ENCODE peak calls at places on chromosome 2, in four cellular contexts. One of them, this sample, is unnamed.

GRCh38 chr2:188085421-188085820 is 206.3 kb upstream of the GULP1 start:
- DNase-seq in Peyer's patch: no peak
- DNase-seq in prostate gland: no peak
- DNase-seq in heart left ventricle: no peak
- DNase-seq in this sample: no peak

GRCh38 chr2:83055338-83056010 is 1403.6 kb downstream of the SUCLG1 start:
- DNase-seq in prostate gland: no peak
- DNase-seq in Peyer's patch: no peak
- DNase-seq in heart left ventricle: no peak
- DNase-seq in this sample: no peak

GRCh38 chr2:101501443-101501842 is 26.5 kb upstream of the RFX8 start:
- DNase-seq in heart left ventricle: no peak
- DNase-seq in prostate gland: no peak
- DNase-seq in Peyer's patch: no peak
- DNase-seq in this sample: peak

GRCh38 chr2:48346124-48346536 is 183.8 kb upstream of the STON1 start:
- DNase-seq in prostate gland: no peak
- DNase-seq in heart left ventricle: peak
- DNase-seq in Peyer's patch: no peak
- DNase-seq in this sample: no peak

GRCh38 chr2:29281585-29281984 is 166.4 kb downstream of the CLIP4 start:
- DNase-seq in prostate gland: peak
- DNase-seq in heart left ventricle: peak
- DNase-seq in Peyer's patch: no peak
- DNase-seq in this sample: no peak

GRCh38 chr2:70552501-70553333 is 909 bp downstream of the TGFA start:
- DNase-seq in Peyer's patch: no peak
- DNase-seq in heart left ventricle: no peak
- DNase-seq in prostate gland: no peak
- DNase-seq in this sample: peak

GRCh38 chr2:228039752-228040534 is 141.5 kb downstream of the SPHKAP start:
- DNase-seq in prostate gland: no peak
- DNase-seq in Peyer's patch: no peak
- DNase-seq in heart left ventricle: no peak
- DNase-seq in this sample: peak

GRCh38 chr2:62738981-62739936 is 33.7 kb downstream of the EHBP1 start:
- DNase-seq in Peyer's patch: no peak
- DNase-seq in prostate gland: no peak
- DNase-seq in heart left ventricle: no peak
- DNase-seq in this sample: no peak

GRCh38 chr2:147386284-147386683 is 458.5 kb upstream of the ACVR2A start:
- DNase-seq in prostate gland: no peak
- DNase-seq in heart left ventricle: no peak
- DNase-seq in Peyer's patch: no peak
- DNase-seq in this sample: peak

GRCh38 chr2:110876167-110876999 is 144.0 kb downstream of the ACOXL start:
- DNase-seq in Peyer's patch: no peak
- DNase-seq in heart left ventricle: no peak
- DNase-seq in prostate gland: no peak
- DNase-seq in this sample: no peak

GRCh38 chr2:30631051-30631671 is 176.1 kb downstream of the CAPN13 start:
- DNase-seq in prostate gland: no peak
- DNase-seq in heart left ventricle: no peak
- DNase-seq in Peyer's patch: no peak
- DNase-seq in this sample: peak

GRCh38 chr2:159134979-159135378 is 151.5 kb downstream of the WDSUB1 start:
- DNase-seq in prostate gland: no peak
- DNase-seq in Peyer's patch: no peak
- DNase-seq in heart left ventricle: no peak
- DNase-seq in this sample: no peak

GRCh38 chr2:189515264-189515663 is 65.3 kb downstream of the SLC40A1 start:
- DNase-seq in Peyer's patch: no peak
- DNase-seq in heart left ventricle: no peak
- DNase-seq in prostate gland: no peak
- DNase-seq in this sample: no peak

GRCh38 chr2:121427187-121427689 is 103.4 kb upstream of the RNU4ATAC start:
- DNase-seq in heart left ventricle: no peak
- DNase-seq in Peyer's patch: no peak
- DNase-seq in prostate gland: no peak
- DNase-seq in this sample: no peak

GRCh38 chr2:39728941-39729351 is 50.1 kb downstream of the THUMPD2 start:
- DNase-seq in prostate gland: no peak
- DNase-seq in Peyer's patch: no peak
- DNase-seq in heart left ventricle: peak
- DNase-seq in this sample: peak

GRCh38 chr2:86617738-86618137 is 5.9 kb downstream of the RNF103 start:
- DNase-seq in Peyer's patch: no peak
- DNase-seq in prostate gland: no peak
- DNase-seq in heart left ventricle: no peak
- DNase-seq in this sample: no peak

GRCh38 chr2:212990697-212991096 is 160.7 kb downstream of the IKZF2 start:
- DNase-seq in prostate gland: no peak
- DNase-seq in heart left ventricle: no peak
- DNase-seq in Peyer's patch: no peak
- DNase-seq in this sample: peak

GRCh38 chr2:140338827-140339226 is 1558.6 kb upstream of the NXPH2 start:
- DNase-seq in prostate gland: no peak
- DNase-seq in Peyer's patch: no peak
- DNase-seq in heart left ventricle: no peak
- DNase-seq in this sample: no peak

GRCh38 chr2:171158036-171158789 is 2.5 kb downstream of the TLK1 start:
- DNase-seq in prostate gland: no peak
- DNase-seq in heart left ventricle: no peak
- DNase-seq in Peyer's patch: no peak
- DNase-seq in this sample: no peak

GRCh38 chr2:177726853-177727465 is 334.4 kb downstream of the AGPS start:
- DNase-seq in Peyer's patch: no peak
- DNase-seq in heart left ventricle: no peak
- DNase-seq in prostate gland: no peak
- DNase-seq in this sample: no peak

GRCh38 chr2:187003038-187003543 is 154.1 kb upstream of the ZSWIM2 start:
- DNase-seq in Peyer's patch: no peak
- DNase-seq in prostate gland: no peak
- DNase-seq in heart left ventricle: no peak
- DNase-seq in this sample: no peak

GRCh38 chr2:191250400-191250799 is 5.2 kb downstream of the MYO1B start:
- DNase-seq in heart left ventricle: no peak
- DNase-seq in Peyer's patch: no peak
- DNase-seq in prostate gland: no peak
- DNase-seq in this sample: no peak

GRCh38 chr2:197211881-197212342 is 98.7 kb downstream of the ANKRD44 start:
- DNase-seq in Peyer's patch: no peak
- DNase-seq in prostate gland: no peak
- DNase-seq in heart left ventricle: no peak
- DNase-seq in this sample: no peak

GRCh38 chr2:104793971-104794370 is 59.9 kb upstream of the POU3F3 start:
- DNase-seq in heart left ventricle: no peak
- DNase-seq in prostate gland: no peak
- DNase-seq in Peyer's patch: no peak
- DNase-seq in this sample: no peak

GRCh38 chr2:168201722-168202121 is 45.7 kb downstream of the STK39 start:
- DNase-seq in prostate gland: no peak
- DNase-seq in Peyer's patch: no peak
- DNase-seq in heart left ventricle: no peak
- DNase-seq in this sample: no peak

GRCh38 chr2:84965827-84966226 is 5.1 kb upstream of the KCMF1 start:
- DNase-seq in Peyer's patch: no peak
- DNase-seq in heart left ventricle: no peak
- DNase-seq in prostate gland: no peak
- DNase-seq in this sample: no peak

GRCh38 chr2:223003191-223003590 is 48.8 kb upstream of the KCNE4 start:
- DNase-seq in heart left ventricle: no peak
- DNase-seq in prostate gland: no peak
- DNase-seq in Peyer's patch: no peak
- DNase-seq in this sample: no peak

GRCh38 chr2:146661494-146662096 is 1183.2 kb upstream of the ACVR2A start:
- DNase-seq in prostate gland: no peak
- DNase-seq in heart left ventricle: no peak
- DNase-seq in Peyer's patch: no peak
- DNase-seq in this sample: peak

GRCh38 chr2:113920996-113921395 is 31.1 kb downstream of the ACTR3 start:
- DNase-seq in heart left ventricle: no peak
- DNase-seq in Peyer's patch: no peak
- DNase-seq in prostate gland: no peak
- DNase-seq in this sample: no peak

GRCh38 chr2:3260959-3261358 is 116.7 kb downstream of the EIPR1 start:
- DNase-seq in heart left ventricle: no peak
- DNase-seq in prostate gland: no peak
- DNase-seq in Peyer's patch: peak
- DNase-seq in this sample: no peak

GRCh38 chr2:120620025-120620793 is 115.5 kb upstream of the GLI2 start:
- DNase-seq in heart left ventricle: no peak
- DNase-seq in Peyer's patch: no peak
- DNase-seq in prostate gland: no peak
- DNase-seq in this sample: peak

GRCh38 chr2:104033399-104033798 is 820.5 kb upstream of the POU3F3 start:
- DNase-seq in Peyer's patch: no peak
- DNase-seq in prostate gland: no peak
- DNase-seq in heart left ventricle: no peak
- DNase-seq in this sample: peak

DNA sequence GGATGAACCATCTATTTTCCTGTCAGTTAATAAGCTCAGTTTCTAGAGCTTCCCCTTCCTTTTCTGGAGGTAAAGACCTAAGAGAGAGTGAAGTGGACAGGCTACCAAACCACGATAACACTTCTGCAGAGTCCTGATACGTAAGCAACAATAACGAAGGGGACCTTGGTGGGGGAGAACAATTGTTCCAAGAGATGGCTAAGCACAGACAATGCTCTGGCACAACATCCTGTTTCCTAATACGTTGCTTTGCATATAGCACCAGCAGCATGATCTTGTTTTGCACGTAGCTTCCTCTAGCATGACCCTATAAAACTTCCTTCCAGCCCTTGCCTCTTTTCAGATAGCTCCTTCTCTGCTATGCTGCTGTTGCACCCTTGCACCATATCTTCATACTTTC is 247.3 kb downstream of the RAD51AP2 start:
- DNase-seq in prostate gland: no peak
- DNase-seq in Peyer's patch: no peak
- DNase-seq in heart left ventricle: no peak
- DNase-seq in this sample: peak
- H3K4me3 ChIP-seq in prostate gland: no peak
- H3K4me3 ChIP-seq in Peyer's patch: no peak
- H3K4me3 ChIP-seq in heart left ventricle: no peak
- H3K4me3 ChIP-seq in this sample: no peak

GRCh38 chr2:112055833-112056625 is 960 bp downstream of the TMEM87B start:
- DNase-seq in prostate gland: peak
- DNase-seq in heart left ventricle: peak
- DNase-seq in Peyer's patch: peak
- DNase-seq in this sample: peak
- TF ChIP-seq POLR2A in prostate gland: peak
- TF ChIP-seq POLR2A in heart left ventricle: peak
- TF ChIP-seq POLR2A in Peyer's patch: peak
- TF ChIP-seq POLR2A in this sample: peak

DNA sequence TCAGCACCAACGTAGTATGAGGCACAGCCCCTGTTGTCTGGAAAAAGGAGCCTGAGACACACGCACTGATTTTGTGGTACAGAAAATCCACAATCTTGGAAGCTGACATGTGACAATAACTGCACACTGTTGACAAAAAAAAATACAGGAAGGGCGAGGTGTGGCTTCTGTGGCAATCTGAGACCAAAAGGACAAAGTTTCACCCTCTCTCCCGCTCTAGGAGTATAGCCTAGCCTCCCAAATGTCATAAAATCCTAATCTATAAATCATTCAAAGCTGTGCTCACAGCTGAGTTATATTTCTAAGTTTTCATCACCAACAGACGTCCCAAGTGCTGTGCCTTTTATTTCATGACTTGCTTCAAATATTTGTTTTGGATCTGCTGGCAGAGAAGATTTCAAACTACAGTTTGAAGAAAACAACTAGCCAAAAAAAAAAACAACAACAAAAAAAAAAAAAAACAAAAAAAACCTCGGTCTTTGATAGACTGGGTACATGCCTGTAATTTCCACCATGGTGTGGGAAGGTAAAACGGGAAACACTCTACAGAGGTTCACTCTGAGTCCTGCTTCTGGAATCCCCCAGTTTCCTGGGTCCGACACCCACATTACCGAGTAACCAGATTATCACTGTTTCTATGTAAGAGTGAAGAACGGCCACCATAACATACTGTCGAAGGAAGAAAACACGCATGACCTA is 61.0 kb downstream of the C2orf76 start:
- DNase-seq in heart left ventricle: no peak
- DNase-seq in prostate gland: no peak
- DNase-seq in Peyer's patch: no peak
- DNase-seq in this sample: no peak
- H3K4me3 ChIP-seq in heart left ventricle: peak
- H3K4me3 ChIP-seq in prostate gland: peak
- H3K4me3 ChIP-seq in Peyer's patch: no peak
- H3K4me3 ChIP-seq in this sample: no peak

GRCh38 chr2:88687384-88687783 is 4.1 kb upstream of the RPIA start:
- DNase-seq in heart left ventricle: no peak
- DNase-seq in Peyer's patch: no peak
- DNase-seq in prostate gland: no peak
- DNase-seq in this sample: no peak

GRCh38 chr2:88694015-88694414 is 2.5 kb downstream of the RPIA start:
- DNase-seq in prostate gland: no peak
- DNase-seq in heart left ventricle: no peak
- DNase-seq in Peyer's patch: no peak
- DNase-seq in this sample: peak

GRCh38 chr2:88690591-88691338 is 708 bp upstream of the RPIA start:
- DNase-seq in Peyer's patch: peak
- DNase-seq in heart left ventricle: peak
- DNase-seq in prostate gland: no peak
- DNase-seq in this sample: no peak

GRCh38 chr2:88692187-88692586 is 714 bp downstream of the RPIA start:
- DNase-seq in prostate gland: no peak
- DNase-seq in heart left ventricle: no peak
- DNase-seq in Peyer's patch: peak
- DNase-seq in this sample: peak

DNA sequence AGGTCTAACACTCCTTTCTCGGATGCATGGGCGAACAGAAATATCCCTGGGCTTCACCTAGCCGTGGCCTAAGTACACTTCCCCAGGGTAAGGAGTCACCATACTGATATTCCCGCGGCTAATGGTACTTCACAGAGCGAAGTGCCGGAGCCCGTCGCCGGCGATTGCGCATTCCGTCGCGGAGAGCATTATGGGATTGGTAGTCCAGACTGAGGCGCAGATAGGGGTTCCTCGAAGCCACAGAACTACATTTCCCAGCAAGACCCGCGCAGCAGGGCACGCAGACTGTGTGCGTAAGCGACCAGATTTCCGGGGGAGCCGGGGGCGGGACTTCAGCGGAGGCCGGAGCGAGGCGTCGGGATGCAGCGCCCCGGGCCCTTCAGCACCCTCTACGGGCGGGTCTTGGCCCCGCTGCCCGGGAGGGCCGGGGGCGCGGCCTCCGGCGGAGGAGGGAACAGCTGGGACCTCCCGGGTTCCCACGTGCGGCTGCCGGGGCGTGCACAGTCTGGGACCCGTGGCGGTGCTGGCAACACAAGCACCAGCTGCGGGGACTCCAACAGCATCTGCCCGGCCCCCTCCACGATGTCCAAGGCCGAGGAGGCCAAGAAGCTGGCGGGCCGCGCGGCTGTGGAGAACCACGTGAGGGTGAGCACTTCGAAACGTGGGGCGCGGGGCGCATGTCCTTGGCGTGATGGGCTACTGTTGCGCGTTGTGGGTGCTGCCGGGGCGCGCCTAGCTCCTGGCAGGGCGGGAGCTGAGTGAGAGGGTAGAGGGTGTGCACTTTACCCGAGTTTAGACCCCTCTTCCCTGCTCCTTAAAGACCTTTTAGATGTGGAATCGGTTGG is at the start of gene RPIA:
- DNase-seq in Peyer's patch: peak
- DNase-seq in heart left ventricle: peak
- DNase-seq in prostate gland: peak
- DNase-seq in this sample: peak
- TF ChIP-seq POLR2A in Peyer's patch: peak
- TF ChIP-seq POLR2A in heart left ventricle: peak
- TF ChIP-seq POLR2A in prostate gland: peak
- TF ChIP-seq POLR2A in this sample: peak

This sample was measured in NB4.